ENCODE peak calls at places on chromosome 9, in five cellular contexts. P, Z, A, X and V are unnamed samples.

GRCh38 chr9:94011134-94011533 is 56.0 kb upstream of the BARX1 start:
- DNase-seq in P (peak), Z (no peak), A (no peak), X (no peak), V (no peak)

GRCh38 chr9:135073741-135074305 is 13.6 kb upstream of the OLFM1 start:
- DNase-seq in P (no peak), Z (no peak), A (no peak), X (no peak), V (no peak)

GRCh38 chr9:77848428-77848827 is 183.2 kb downstream of the GNAQ start:
- DNase-seq in P (no peak), Z (no peak), A (no peak), X (no peak), V (no peak)

GRCh38 chr9:85900504-85901201 is 40.3 kb upstream of the NAA35 start:
- DNase-seq in P (peak), Z (peak), A (peak), X (no peak), V (no peak)

GRCh38 chr9:91714020-91714721 is 235.9 kb downstream of the ROR2 start:
- DNase-seq in P (peak), Z (peak), A (peak), X (no peak), V (no peak)

GRCh38 chr9:111937781-111938426 is 41.3 kb downstream of the UGCG start:
- DNase-seq in P (no peak), Z (no peak), A (no peak), X (no peak), V (no peak)

GRCh38 chr9:132631280-132631679 is 38.5 kb downstream of the DDX31 start:
- DNase-seq in P (peak), Z (no peak), A (no peak), X (no peak), V (no peak)

GRCh38 chr9:20395671-20396070 is 226.6 kb downstream of the MLLT3 start:
- DNase-seq in P (no peak), Z (no peak), A (no peak), X (peak), V (no peak)

GRCh38 chr9:35948901-35949318 is 9.0 kb downstream of the OR2S2 start:
- DNase-seq in P (no peak), Z (no peak), A (no peak), X (no peak), V (no peak)

GRCh38 chr9:20219437-20219836 is 402.9 kb downstream of the MLLT3 start:
- DNase-seq in P (no peak), Z (no peak), A (no peak), X (no peak), V (no peak)

GRCh38 chr9:120713257-120714087 is 798 bp downstream of the MEGF9 start:
- DNase-seq in P (peak), Z (peak), A (peak), X (no peak), V (no peak)

GRCh38 chr9:16442622-16443021 is 427.8 kb downstream of the BNC2 start:
- DNase-seq in P (peak), Z (peak), A (no peak), X (no peak), V (no peak)

GRCh38 chr9:88991066-88992030 is at the start of gene S1PR3:
- DNase-seq in P (peak), Z (peak), A (peak), X (peak), V (no peak)

GRCh38 chr9:125970340-125970739 is 223.2 kb downstream of the PBX3 start:
- DNase-seq in P (no peak), Z (no peak), A (no peak), X (no peak), V (no peak)

GRCh38 chr9:25850803-25851202 is 172.6 kb upstream of the TUSC1 start:
- DNase-seq in P (no peak), Z (no peak), A (no peak), X (no peak), V (no peak)

GRCh38 chr9:137193771-137194170 is 5.3 kb downstream of the SSNA1 start:
- DNase-seq in P (no peak), Z (no peak), A (no peak), X (no peak), V (no peak)

GRCh38 chr9:36037580-36038169 is 962 bp downstream of the RECK start:
- DNase-seq in P (peak), Z (no peak), A (no peak), X (no peak), V (no peak)

GRCh38 chr9:5988265-5988664 is 27.2 kb downstream of the RANBP6 start:
- DNase-seq in P (no peak), Z (no peak), A (no peak), X (no peak), V (no peak)

GRCh38 chr9:33524431-33524947 is 438 bp downstream of the ANKRD18B start:
- DNase-seq in P (no peak), Z (peak), A (peak), X (no peak), V (no peak)

GRCh38 chr9:115115117-115115880 is 2.7 kb downstream of the TNC start:
- DNase-seq in P (peak), Z (no peak), A (no peak), X (no peak), V (no peak)

GRCh38 chr9:134960701-134961181 is 43.0 kb upstream of the FCN1 start:
- DNase-seq in P (no peak), Z (peak), A (no peak), X (no peak), V (no peak)

GRCh38 chr9:136920069-136920468 is 24.5 kb downstream of the FBXW5 start:
- DNase-seq in P (no peak), Z (no peak), A (no peak), X (no peak), V (no peak)

GRCh38 chr9:122307036-122307435 is 42.4 kb downstream of the MRRF start:
- DNase-seq in P (no peak), Z (no peak), A (no peak), X (no peak), V (no peak)

GRCh38 chr9:127637322-127637847 is 25.3 kb downstream of the STXBP1 start:
- DNase-seq in P (peak), Z (no peak), A (no peak), X (peak), V (peak)

GRCh38 chr9:101569736-101570501 is 24.9 kb downstream of the PPP3R2 start:
- DNase-seq in P (no peak), Z (no peak), A (no peak), X (no peak), V (no peak)

GRCh38 chr9:121735065-121735791 is 83.8 kb downstream of the DAB2IP start:
- DNase-seq in P (peak), Z (peak), A (peak), X (no peak), V (no peak)

GRCh38 chr9:89179535-89179919 is 909 bp upstream of the SHC3 start:
- DNase-seq in P (peak), Z (no peak), A (peak), X (no peak), V (no peak)

GRCh38 chr9:96505316-96505991 is 55.5 kb downstream of the HABP4 start:
- DNase-seq in P (no peak), Z (no peak), A (no peak), X (no peak), V (no peak)

GRCh38 chr9:90979138-90979551 is 177.5 kb downstream of the SYK start:
- DNase-seq in P (no peak), Z (no peak), A (no peak), X (no peak), V (no peak)

GRCh38 chr9:32603914-32604852 is 31.2 kb upstream of the NDUFB6 start:
- DNase-seq in P (no peak), Z (no peak), A (no peak), X (no peak), V (no peak)

GRCh38 chr9:18195223-18195622 is 278.7 kb upstream of the ADAMTSL1 start:
- DNase-seq in P (no peak), Z (no peak), A (no peak), X (no peak), V (no peak)

GRCh38 chr9:128167209-128167608 is 7.1 kb downstream of the BBLN start:
- DNase-seq in P (no peak), Z (no peak), A (no peak), X (no peak), V (no peak)

GRCh38 chr9:38339496-38339895 is 53.0 kb upstream of the ALDH1B1 start:
- DNase-seq in P (peak), Z (no peak), A (no peak), X (no peak), V (peak)

GRCh38 chr9:28799876-28800275 is 1226.6 kb upstream of the C9orf72 start:
- DNase-seq in P (no peak), Z (no peak), A (no peak), X (no peak), V (no peak)

GRCh38 chr9:79134654-79135053 is 437.1 kb upstream of the TLE4 start:
- DNase-seq in P (peak), Z (peak), A (no peak), X (no peak), V (peak)

GRCh38 chr9:92807031-92807756 is 42.6 kb upstream of the BICD2 start:
- DNase-seq in P (no peak), Z (no peak), A (peak), X (peak), V (no peak)

GRCh38 chr9:95495988-95496387 is 20.8 kb downstream of the PTCH1 start:
- DNase-seq in P (no peak), Z (no peak), A (no peak), X (no peak), V (no peak)